ENCODE peak calls at places on chromosomes 11 and 22, in five cellular contexts. P, O, A, V and H are unnamed samples.

GRCh38 chr22:43743131-43743530 is 69.0 kb downstream of the EFCAB6 start:
- DNase-seq in P (peak), O (no peak), A (peak), V (no peak), H (no peak)

GRCh38 chr11:114040706-114041211 is 18.8 kb upstream of the ZBTB16 start:
- DNase-seq in P (no peak), O (peak), A (peak), V (no peak), H (no peak)

GRCh38 chr11:111417011-111417765 is 38.1 kb upstream of the POU2AF1 start:
- DNase-seq in P (no peak), O (peak), A (no peak), V (no peak), H (peak)

GRCh38 chr22:43331064-43331435 is 12.1 kb downstream of the SCUBE1 start:
- DNase-seq in P (no peak), O (no peak), A (no peak), V (no peak), H (no peak)

GRCh38 chr11:16979708-16980622 is 34.2 kb downstream of the PLEKHA7 start:
- DNase-seq in P (no peak), O (no peak), A (no peak), V (no peak), H (no peak)

GRCh38 chr11:110587972-110588371 is 124.3 kb downstream of the ARHGAP20 start:
- DNase-seq in P (no peak), O (no peak), A (no peak), V (no peak), H (no peak)

GRCh38 chr22:49694462-49695260 is 133.0 kb downstream of the BRD1 start:
- DNase-seq in P (no peak), O (no peak), A (no peak), V (no peak), H (no peak)

GRCh38 chr11:76588455-76589325 is 81.9 kb downstream of the LRRC32 start:
- DNase-seq in P (peak), O (no peak), A (no peak), V (peak), H (no peak)

GRCh38 chr11:119685073-119685746 is 43.8 kb downstream of the NECTIN1 start:
- DNase-seq in P (no peak), O (no peak), A (no peak), V (peak), H (no peak)

GRCh38 chr11:100930185-100930778 is 199.3 kb downstream of the PGR start:
- DNase-seq in P (peak), O (peak), A (peak), V (peak), H (no peak)

GRCh38 chr11:126481303-126481680 is 125.8 kb downstream of the ST3GAL4 start:
- DNase-seq in P (no peak), O (no peak), A (no peak), V (no peak), H (no peak)

GRCh38 chr11:117950320-117950719 is 21.1 kb upstream of the TMPRSS13 start:
- DNase-seq in P (peak), O (no peak), A (no peak), V (no peak), H (no peak)

GRCh38 chr11:131331546-131331945 is 38.9 kb upstream of the NTM start:
- DNase-seq in P (no peak), O (no peak), A (no peak), V (no peak), H (no peak)

GRCh38 chr11:68549789-68550484 is 89.4 kb downstream of the PPP6R3 start:
- DNase-seq in P (no peak), O (no peak), A (no peak), V (no peak), H (no peak)

GRCh38 chr11:134170909-134171281 is 52.9 kb downstream of the NCAPD3 start:
- DNase-seq in P (no peak), O (no peak), A (no peak), V (no peak), H (no peak)

GRCh38 chr11:2575611-2576051 is 124.2 kb downstream of the KCNQ1OT1 start:
- DNase-seq in P (no peak), O (no peak), A (no peak), V (no peak), H (no peak)

GRCh38 chr22:30212996-30213441 is 33.5 kb downstream of the LIF start:
- DNase-seq in P (no peak), O (no peak), A (no peak), V (peak), H (no peak)
- TF ChIP-seq FOXM1 in P (no peak), O (no peak), A (no peak), V (no peak), H (no peak)

GRCh38 chr11:122653911-122654310 is 1.6 kb upstream of the UBASH3B start:
- DNase-seq in P (no peak), O (no peak), A (no peak), V (no peak), H (no peak)
- TF ChIP-seq FOXM1 in P (no peak), O (no peak), A (no peak), V (no peak), H (no peak)

GRCh38 chr11:23991140-23991539 is 505.7 kb upstream of the LUZP2 start:
- DNase-seq in P (no peak), O (no peak), A (no peak), V (no peak), H (no peak)
- TF ChIP-seq FOXM1 in P (no peak), O (no peak), A (no peak), V (no peak), H (no peak)

DNA sequence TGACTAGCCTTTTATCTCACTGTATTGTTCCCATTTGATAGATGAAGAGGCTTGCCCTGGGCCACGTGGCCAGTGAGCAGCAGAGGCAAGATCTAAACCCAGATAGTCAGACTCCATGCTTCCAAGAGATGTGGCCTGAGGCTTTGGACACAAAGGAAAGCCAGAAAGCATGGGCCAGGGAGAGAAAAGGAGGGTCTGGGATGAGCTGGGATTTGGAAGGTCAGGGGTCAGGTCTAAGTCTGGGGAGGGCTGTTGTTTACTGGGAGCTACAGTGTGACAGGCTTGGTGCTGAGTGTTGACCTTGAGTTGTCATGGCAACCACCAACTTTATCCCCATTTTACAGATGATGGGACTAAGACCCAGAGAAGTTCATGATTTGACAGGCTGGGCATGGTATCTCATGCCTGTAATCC is 2.1 kb downstream of the SLC35E4 start:
- DNase-seq in P (no peak), O (no peak), A (no peak), V (peak), H (no peak)
- TF ChIP-seq FOXM1 in P (no peak), O (no peak), A (no peak), V (no peak), H (no peak)